ENCODE peak calls at places on chromosome 7, in six cellular contexts. B is cardiac muscle cell, T is psoas muscle, A is GM12878, R is epithelial cell of proximal tubule, P is spleen. O is an unnamed sample.

GRCh38 chr7:6436385-6436685 is 11.4 kb downstream of the DAGLB start:
- DNase-seq in B (no peak), T (no peak), A (no peak), R (no peak), P (no peak), O (no peak)

GRCh38 chr7:37729160-37729559 is 45.6 kb downstream of the GPR141 start:
- DNase-seq in B (no peak), T (no peak), A (no peak), R (no peak), P (no peak), O (no peak)

GRCh38 chr7:105652359-105652993 is 71.2 kb upstream of the EFCAB10 start:
- DNase-seq in B (peak), T (peak), A (no peak), R (no peak), P (peak), O (peak)

GRCh38 chr7:121244120-121244865 is 84.5 kb upstream of the WNT16 start:
- DNase-seq in B (no peak), T (no peak), A (no peak), R (no peak), P (no peak), O (no peak)

GRCh38 chr7:151754142-151754590 is 122.7 kb downstream of the PRKAG2 start:
- DNase-seq in B (peak), T (peak), A (no peak), R (peak), P (peak), O (peak)

GRCh38 chr7:95389516-95389915 is 6.7 kb downstream of the PON3 start:
- DNase-seq in B (no peak), T (no peak), A (no peak), R (no peak), P (no peak), O (no peak)

GRCh38 chr7:150629347-150629746 is 2.8 kb downstream of the GIMAP6 start:
- DNase-seq in B (peak), T (no peak), A (no peak), R (no peak), P (no peak), O (no peak)

GRCh38 chr7:152443586-152443985 is 7.8 kb upstream of the KMT2C start:
- DNase-seq in B (no peak), T (no peak), A (no peak), R (no peak), P (no peak), O (no peak)

GRCh38 chr7:155007947-155008346 is 5.0 kb upstream of the PAXIP1 start:
- DNase-seq in B (peak), T (no peak), A (no peak), R (no peak), P (no peak), O (no peak)

GRCh38 chr7:64359543-64359942 is 45.8 kb downstream of the ZNF736 start:
- DNase-seq in B (no peak), T (no peak), A (no peak), R (no peak), P (no peak), O (no peak)

GRCh38 chr7:93968911-93969620 is 35.1 kb downstream of the BET1 start:
- DNase-seq in B (no peak), T (no peak), A (no peak), R (no peak), P (no peak), O (no peak)

GRCh38 chr7:150972094-150972493 is 6.0 kb downstream of the KCNH2 start:
- DNase-seq in B (no peak), T (no peak), A (no peak), R (no peak), P (no peak), O (no peak)

GRCh38 chr7:143447500-143447899 is 4.2 kb downstream of the TAS2R60 start:
- DNase-seq in B (no peak), T (no peak), A (no peak), R (no peak), P (no peak), O (no peak)

GRCh38 chr7:51217804-51218203 is 98.8 kb downstream of the COBL start:
- DNase-seq in B (no peak), T (no peak), A (no peak), R (no peak), P (no peak), O (no peak)

GRCh38 chr7:44194069-44194468 is 4.8 kb upstream of the GCK start:
- DNase-seq in B (no peak), T (no peak), A (no peak), R (no peak), P (no peak), O (peak)

GRCh38 chr7:85021090-85021704 is 165.7 kb downstream of the SEMA3D start:
- DNase-seq in B (peak), T (no peak), A (no peak), R (no peak), P (no peak), O (peak)

GRCh38 chr7:45709168-45710034 is 135.2 kb downstream of the ADCY1 start:
- DNase-seq in B (no peak), T (peak), A (no peak), R (no peak), P (peak), O (peak)

GRCh38 chr7:135706038-135706742 is 21.8 kb downstream of the SLC13A4 start:
- DNase-seq in B (no peak), T (no peak), A (no peak), R (no peak), P (no peak), O (peak)

GRCh38 chr7:16708980-16709379 is 44.6 kb upstream of the TSPAN13 start:
- DNase-seq in B (no peak), T (no peak), A (no peak), R (peak), P (no peak), O (peak)

GRCh38 chr7:101435461-101436225 is 73.0 kb downstream of the COL26A1 start:
- DNase-seq in B (no peak), T (no peak), A (no peak), R (no peak), P (no peak), O (no peak)
- TF ChIP-seq CTCF in B (no peak), T (no peak), A (no peak), R (no peak), P (no peak), O (no peak)

DNA sequence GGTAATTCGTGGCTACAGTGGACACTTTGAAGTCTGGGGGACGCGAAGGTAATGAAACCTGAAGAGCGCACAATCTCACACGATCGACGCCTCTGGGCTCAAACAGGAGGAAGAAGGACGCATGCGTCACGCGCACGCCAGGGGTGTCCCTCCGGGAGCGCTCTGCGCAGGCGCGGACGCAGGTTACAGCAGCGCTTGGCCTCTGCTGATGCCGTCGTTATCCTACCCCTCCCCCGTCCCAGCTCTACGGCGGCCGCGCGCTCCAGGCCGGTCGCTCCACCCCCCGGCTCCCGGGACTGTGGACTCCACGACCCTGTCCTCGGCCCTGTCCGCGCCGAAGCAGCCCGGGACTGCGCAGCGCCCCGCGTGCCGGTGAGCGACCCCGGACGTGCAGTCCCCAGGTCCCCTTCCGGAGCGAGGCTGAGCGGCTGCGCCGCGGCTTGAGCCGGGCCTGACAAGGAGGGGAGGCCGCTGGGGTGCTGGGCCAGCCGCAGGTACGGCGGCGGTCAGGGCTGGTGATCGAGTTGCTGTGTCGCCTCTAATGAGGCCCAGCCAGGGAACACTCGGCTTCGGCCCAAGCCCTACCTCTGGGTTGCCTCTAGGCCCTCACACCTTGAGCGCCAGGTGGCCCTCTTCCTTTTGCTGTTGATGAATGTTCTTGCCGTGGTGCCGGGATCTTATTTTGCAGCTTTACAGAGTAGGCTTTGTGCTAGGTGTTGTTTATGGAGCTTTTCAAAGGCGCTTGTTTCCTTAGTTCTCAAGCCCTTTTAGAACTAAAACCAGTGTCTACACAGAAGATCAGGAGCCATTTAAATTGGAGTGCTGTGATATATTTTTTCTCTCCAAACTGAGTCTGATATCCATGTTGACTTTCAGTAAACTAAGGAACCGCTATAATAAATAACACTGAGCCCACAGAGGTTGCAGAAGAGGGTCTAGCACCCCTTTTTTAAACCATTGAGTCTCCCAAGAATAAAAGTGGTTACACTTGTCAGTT is at the start of gene TMEM106B:
- DNase-seq in B (peak), T (peak), A (peak), R (peak), P (peak), O (peak)
- TF ChIP-seq CTCF in B (no peak), T (no peak), A (peak), R (peak), P (peak), O (no peak)

GRCh38 chr7:79245623-79246249 is 207.7 kb downstream of the MAGI2 start:
- DNase-seq in B (no peak), T (no peak), A (no peak), R (no peak), P (no peak), O (no peak)
- TF ChIP-seq CTCF in B (no peak), T (no peak), A (no peak), R (no peak), P (no peak), O (no peak)

DNA sequence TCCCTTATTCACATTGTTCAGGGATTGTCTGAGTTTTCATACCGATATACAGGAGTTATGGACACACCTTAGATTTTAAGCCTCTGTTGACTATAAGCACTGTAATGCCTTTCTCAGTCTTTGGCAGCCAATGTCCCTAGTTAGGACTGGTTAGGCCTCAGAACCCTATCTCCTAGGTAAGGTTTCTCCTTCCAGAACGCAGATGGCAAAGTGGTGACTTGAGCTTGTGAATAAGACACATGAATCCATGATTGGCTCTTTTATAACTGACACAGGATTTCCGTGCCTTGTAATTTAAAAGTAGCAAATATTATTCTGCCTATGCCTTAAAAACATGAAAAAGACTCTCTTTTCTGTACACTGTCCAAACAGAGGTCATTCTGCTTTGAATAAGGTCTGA is 12.5 kb upstream of the RNF148 start:
- DNase-seq in B (no peak), T (no peak), A (no peak), R (no peak), P (no peak), O (no peak)
- TF ChIP-seq CTCF in B (no peak), T (no peak), A (no peak), R (no peak), P (no peak), O (no peak)

GRCh38 chr7:12490105-12490688 is 80.3 kb upstream of the SCIN start:
- DNase-seq in B (peak), T (no peak), A (no peak), R (no peak), P (no peak), O (peak)
- TF ChIP-seq CTCF in B (peak), T (peak), A (peak), R (peak), P (peak), O (peak)

DNA sequence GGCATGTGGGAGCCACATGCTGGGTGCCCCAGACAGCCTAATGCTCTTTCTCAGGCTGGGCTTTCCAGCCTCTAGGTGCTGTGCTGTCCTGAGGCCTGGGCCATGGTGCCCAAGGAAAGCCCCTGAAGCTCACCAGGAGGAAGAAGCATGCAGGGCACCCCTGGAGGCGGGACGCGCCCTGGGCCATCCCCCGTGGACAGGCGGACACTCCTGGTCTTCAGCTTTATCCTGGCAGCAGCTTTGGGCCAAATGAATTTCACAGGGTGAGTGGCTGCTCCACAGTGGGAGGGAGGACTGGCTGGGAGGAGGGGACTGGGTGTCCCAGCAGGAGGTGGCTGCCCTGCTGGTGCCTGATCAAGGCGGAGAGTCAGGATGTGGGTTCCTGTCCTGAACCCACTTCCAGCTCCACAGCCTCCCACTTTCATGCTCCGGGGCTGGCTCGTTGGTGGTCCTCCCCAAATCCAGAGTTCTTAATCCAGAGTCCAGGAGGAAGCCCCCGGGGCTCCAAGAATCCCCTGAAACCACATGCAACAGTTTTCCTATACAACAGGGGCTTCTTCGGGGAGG is 1.8 kb downstream of the CPA5 start:
- DNase-seq in B (no peak), T (no peak), A (no peak), R (no peak), P (no peak), O (no peak)
- TF ChIP-seq CTCF in B (no peak), T (no peak), A (no peak), R (no peak), P (no peak), O (no peak)